ENCODE peak calls at places on chromosomes 16 and 17, in five cellular contexts. One of them, this sample, is unnamed.

GRCh38 chr16:52068447-52069074 is 478.4 kb downstream of the TOX3 start:
- DNase-seq in CD4-positive, alpha-beta T cell: no peak
- DNase-seq in nephron progenitor cell: peak; percentile 27
- DNase-seq in bronchial epithelial cell: peak; percentile 66
- DNase-seq in A549: no peak
- DNase-seq in this sample: peak; percentile 24

GRCh38 chr16:24685539-24686432 is 43.7 kb upstream of the TNRC6A start:
- DNase-seq in CD4-positive, alpha-beta T cell: no peak
- DNase-seq in nephron progenitor cell: peak; percentile 60
- DNase-seq in bronchial epithelial cell: peak; percentile 39
- DNase-seq in A549: peak; percentile 58
- DNase-seq in this sample: peak; percentile 14

GRCh38 chr17:61837175-61838051 is 25.9 kb downstream of the BRIP1 start:
- DNase-seq in CD4-positive, alpha-beta T cell: peak; percentile 9
- DNase-seq in nephron progenitor cell: peak; percentile 51
- DNase-seq in bronchial epithelial cell: peak; percentile 52
- DNase-seq in A549: peak; percentile 58
- DNase-seq in this sample: peak; percentile 15

GRCh38 chr17:73291260-73291801 is 20.5 kb downstream of the CDC42EP4 start:
- DNase-seq in CD4-positive, alpha-beta T cell: no peak
- DNase-seq in nephron progenitor cell: no peak
- DNase-seq in bronchial epithelial cell: peak; percentile 78
- DNase-seq in A549: peak; percentile 59
- DNase-seq in this sample: no peak

GRCh38 chr17:58452738-58453137 is 35.4 kb upstream of the RNF43 start:
- DNase-seq in CD4-positive, alpha-beta T cell: no peak
- DNase-seq in nephron progenitor cell: no peak
- DNase-seq in bronchial epithelial cell: peak; percentile 12
- DNase-seq in A549: no peak
- DNase-seq in this sample: no peak

GRCh38 chr16:495127-495748 is 32.3 kb upstream of the CAPN15 start:
- DNase-seq in CD4-positive, alpha-beta T cell: no peak
- DNase-seq in nephron progenitor cell: no peak
- DNase-seq in bronchial epithelial cell: peak; percentile 31
- DNase-seq in A549: peak; percentile 73
- DNase-seq in this sample: no peak

GRCh38 chr17:68771867-68772515 is 170.8 kb upstream of the FAM20A start:
- DNase-seq in CD4-positive, alpha-beta T cell: no peak
- DNase-seq in nephron progenitor cell: no peak
- DNase-seq in bronchial epithelial cell: peak; percentile 48
- DNase-seq in A549: peak; percentile 54
- DNase-seq in this sample: no peak

GRCh38 chr17:73798111-73798748 is 154.0 kb upstream of the SDK2 start:
- DNase-seq in CD4-positive, alpha-beta T cell: no peak
- DNase-seq in nephron progenitor cell: no peak
- DNase-seq in bronchial epithelial cell: peak; percentile 87
- DNase-seq in A549: peak; percentile 98
- DNase-seq in this sample: no peak

GRCh38 chr17:27339836-27340550 is 46.1 kb downstream of the WSB1 start:
- DNase-seq in CD4-positive, alpha-beta T cell: no peak
- DNase-seq in nephron progenitor cell: no peak
- DNase-seq in bronchial epithelial cell: peak; percentile 89
- DNase-seq in A549: peak; percentile 46
- DNase-seq in this sample: no peak

GRCh38 chr16:25411376-25412081 is 153.9 kb upstream of the ZKSCAN2 start:
- DNase-seq in CD4-positive, alpha-beta T cell: no peak
- DNase-seq in nephron progenitor cell: no peak
- DNase-seq in bronchial epithelial cell: no peak
- DNase-seq in A549: no peak
- DNase-seq in this sample: no peak

GRCh38 chr16:23534868-23535860 is 22.0 kb downstream of the EARS2 start:
- DNase-seq in CD4-positive, alpha-beta T cell: no peak
- DNase-seq in nephron progenitor cell: no peak
- DNase-seq in bronchial epithelial cell: peak; percentile 69
- DNase-seq in A549: no peak
- DNase-seq in this sample: no peak

GRCh38 chr17:46943511-46944393 is 20.8 kb downstream of the GOSR2 start:
- DNase-seq in CD4-positive, alpha-beta T cell: no peak
- DNase-seq in nephron progenitor cell: no peak
- DNase-seq in bronchial epithelial cell: no peak
- DNase-seq in A549: no peak
- DNase-seq in this sample: no peak

GRCh38 chr16:79798416-79799053 is 198.0 kb upstream of the MAF start:
- DNase-seq in CD4-positive, alpha-beta T cell: no peak
- DNase-seq in nephron progenitor cell: no peak
- DNase-seq in bronchial epithelial cell: no peak
- DNase-seq in A549: no peak
- DNase-seq in this sample: no peak

GRCh38 chr17:78414178-78415162 is 36.0 kb downstream of the PGS1 start:
- DNase-seq in CD4-positive, alpha-beta T cell: peak; percentile 37
- DNase-seq in nephron progenitor cell: no peak
- DNase-seq in bronchial epithelial cell: no peak
- DNase-seq in A549: no peak
- DNase-seq in this sample: no peak

GRCh38 chr17:65231662-65232335 is 94.6 kb downstream of the RGS9 start:
- DNase-seq in CD4-positive, alpha-beta T cell: no peak
- DNase-seq in nephron progenitor cell: peak; percentile 64
- DNase-seq in bronchial epithelial cell: peak; percentile 92
- DNase-seq in A549: peak; percentile 94
- DNase-seq in this sample: peak; percentile 43

GRCh38 chr17:5416886-5417285 is 2.6 kb downstream of the NUP88 start:
- DNase-seq in CD4-positive, alpha-beta T cell: no peak
- DNase-seq in nephron progenitor cell: no peak
- DNase-seq in bronchial epithelial cell: peak; percentile 40
- DNase-seq in A549: no peak
- DNase-seq in this sample: no peak

GRCh38 chr16:64866026-64866425 is 255.8 kb downstream of the CDH11 start:
- DNase-seq in CD4-positive, alpha-beta T cell: no peak
- DNase-seq in nephron progenitor cell: no peak
- DNase-seq in bronchial epithelial cell: no peak
- DNase-seq in A549: no peak
- DNase-seq in this sample: no peak

GRCh38 chr16:11094075-11094593 is 149.8 kb downstream of the CLEC16A start:
- DNase-seq in CD4-positive, alpha-beta T cell: no peak
- DNase-seq in nephron progenitor cell: no peak
- DNase-seq in bronchial epithelial cell: peak; percentile 83
- DNase-seq in A549: no peak
- DNase-seq in this sample: no peak

GRCh38 chr16:87499189-87499486 is 6.3 kb upstream of the ZCCHC14 start:
- DNase-seq in CD4-positive, alpha-beta T cell: no peak
- DNase-seq in nephron progenitor cell: no peak
- DNase-seq in bronchial epithelial cell: peak; percentile 68
- DNase-seq in A549: no peak
- DNase-seq in this sample: no peak

GRCh38 chr16:67198238-67198734 is 645 bp upstream of the ELMO3 start:
- DNase-seq in CD4-positive, alpha-beta T cell: no peak
- DNase-seq in nephron progenitor cell: no peak
- DNase-seq in bronchial epithelial cell: peak; percentile 69
- DNase-seq in A549: peak; percentile 93
- DNase-seq in this sample: no peak

GRCh38 chr17:13311301-13311700 is 290.4 kb downstream of the HS3ST3A1 start:
- DNase-seq in CD4-positive, alpha-beta T cell: no peak
- DNase-seq in nephron progenitor cell: no peak
- DNase-seq in bronchial epithelial cell: no peak
- DNase-seq in A549: no peak
- DNase-seq in this sample: no peak

GRCh38 chr17:35947156-35947585 is 3.7 kb upstream of the LYZL6 start:
- DNase-seq in CD4-positive, alpha-beta T cell: peak; percentile 19
- DNase-seq in nephron progenitor cell: peak; percentile 66
- DNase-seq in bronchial epithelial cell: peak; percentile 44
- DNase-seq in A549: peak; percentile 57
- DNase-seq in this sample: peak; percentile 46

GRCh38 chr17:82230627-82231311 is 1.9 kb downstream of the SLC16A3 start:
- DNase-seq in CD4-positive, alpha-beta T cell: no peak
- DNase-seq in nephron progenitor cell: peak; percentile 78
- DNase-seq in bronchial epithelial cell: peak; percentile 30
- DNase-seq in A549: peak; percentile 79
- DNase-seq in this sample: peak; percentile 53

GRCh38 chr17:19386974-19387920 is at the start of gene MFAP4:
- DNase-seq in CD4-positive, alpha-beta T cell: no peak
- DNase-seq in nephron progenitor cell: peak; percentile 73
- DNase-seq in bronchial epithelial cell: no peak
- DNase-seq in A549: no peak
- DNase-seq in this sample: no peak

GRCh38 chr17:7893226-7893880 is 4.8 kb downstream of the CHD3 start:
- DNase-seq in CD4-positive, alpha-beta T cell: no peak
- DNase-seq in nephron progenitor cell: no peak
- DNase-seq in bronchial epithelial cell: no peak
- DNase-seq in A549: no peak
- DNase-seq in this sample: no peak

GRCh38 chr17:9531080-9531479 is 44.5 kb downstream of the STX8 start:
- DNase-seq in CD4-positive, alpha-beta T cell: no peak
- DNase-seq in nephron progenitor cell: no peak
- DNase-seq in bronchial epithelial cell: no peak
- DNase-seq in A549: no peak
- DNase-seq in this sample: no peak

GRCh38 chr17:9532715-9533114 is 42.9 kb downstream of the STX8 start:
- DNase-seq in CD4-positive, alpha-beta T cell: no peak
- DNase-seq in nephron progenitor cell: no peak
- DNase-seq in bronchial epithelial cell: no peak
- DNase-seq in A549: no peak
- DNase-seq in this sample: no peak

GRCh38 chr17:9529033-9529748 is 46.4 kb downstream of the STX8 start:
- DNase-seq in CD4-positive, alpha-beta T cell: no peak
- DNase-seq in nephron progenitor cell: no peak
- DNase-seq in bronchial epithelial cell: peak; percentile 19
- DNase-seq in A549: peak; percentile 21
- DNase-seq in this sample: no peak
- TF ChIP-seq CTCF in CD4-positive, alpha-beta T cell: peak; percentile 28
- TF ChIP-seq CTCF in nephron progenitor cell: peak; percentile 60
- TF ChIP-seq CTCF in bronchial epithelial cell: peak; percentile 33
- TF ChIP-seq CTCF in A549: peak; percentile 79
- TF ChIP-seq CTCF in this sample: peak; percentile 59

GRCh38 chr17:45022655-45023339 is 28.6 kb downstream of the DCAKD start:
- DNase-seq in CD4-positive, alpha-beta T cell: no peak
- DNase-seq in nephron progenitor cell: no peak
- DNase-seq in bronchial epithelial cell: no peak
- DNase-seq in A549: no peak
- DNase-seq in this sample: no peak

GRCh38 chr17:45021607-45022287 is 29.7 kb downstream of the DCAKD start:
- DNase-seq in CD4-positive, alpha-beta T cell: peak; percentile 46
- DNase-seq in nephron progenitor cell: peak; percentile 80
- DNase-seq in bronchial epithelial cell: no peak
- DNase-seq in A549: peak; percentile 93
- DNase-seq in this sample: peak; percentile 70

GRCh38 chr17:45020354-45021138 is 30.9 kb downstream of the DCAKD start:
- DNase-seq in CD4-positive, alpha-beta T cell: no peak
- DNase-seq in nephron progenitor cell: peak; percentile 49
- DNase-seq in bronchial epithelial cell: no peak
- DNase-seq in A549: no peak
- DNase-seq in this sample: no peak

GRCh38 chr17:45019177-45019711 is 32.2 kb downstream of the DCAKD start:
- DNase-seq in CD4-positive, alpha-beta T cell: no peak
- DNase-seq in nephron progenitor cell: peak; percentile 57
- DNase-seq in bronchial epithelial cell: no peak
- DNase-seq in A549: peak; percentile 71
- DNase-seq in this sample: peak; percentile 47

DNA sequence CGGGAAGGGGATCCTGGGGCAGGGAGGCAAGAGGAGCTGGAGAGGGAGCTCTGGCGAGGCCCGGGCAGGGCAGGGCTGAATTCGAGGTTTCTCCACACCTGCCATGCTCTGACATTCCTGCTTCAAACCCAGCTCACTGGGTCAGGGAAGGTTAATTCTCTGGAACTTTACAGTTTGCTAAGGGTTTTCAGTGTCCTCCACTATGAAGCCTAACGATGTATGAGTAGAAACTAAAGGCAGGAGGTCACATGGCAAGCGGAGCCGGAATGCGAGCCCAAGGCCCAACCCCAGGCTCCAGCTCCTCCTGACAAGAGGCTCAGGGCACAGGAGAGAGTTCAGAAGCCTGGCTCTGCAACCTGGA is 29.2 kb downstream of the DCAKD start:
- DNase-seq in CD4-positive, alpha-beta T cell: no peak
- DNase-seq in nephron progenitor cell: no peak
- DNase-seq in bronchial epithelial cell: no peak
- DNase-seq in A549: no peak
- DNase-seq in this sample: no peak
- TF ChIP-seq CTCF in CD4-positive, alpha-beta T cell: peak; percentile 36
- TF ChIP-seq CTCF in nephron progenitor cell: no peak
- TF ChIP-seq CTCF in bronchial epithelial cell: no peak
- TF ChIP-seq CTCF in A549: peak; percentile 2
- TF ChIP-seq CTCF in this sample: peak; percentile 3

GRCh38 chr17:34167359-34167758 is 87.7 kb upstream of the CCL2 start:
- DNase-seq in CD4-positive, alpha-beta T cell: no peak
- DNase-seq in nephron progenitor cell: no peak
- DNase-seq in bronchial epithelial cell: no peak
- DNase-seq in A549: no peak
- DNase-seq in this sample: no peak

GRCh38 chr17:34168989-34169388 is 86.1 kb upstream of the CCL2 start:
- DNase-seq in CD4-positive, alpha-beta T cell: no peak
- DNase-seq in nephron progenitor cell: no peak
- DNase-seq in bronchial epithelial cell: no peak
- DNase-seq in A549: no peak
- DNase-seq in this sample: no peak

GRCh38 chr17:34173221-34173620 is 81.9 kb upstream of the CCL2 start:
- DNase-seq in CD4-positive, alpha-beta T cell: no peak
- DNase-seq in nephron progenitor cell: no peak
- DNase-seq in bronchial epithelial cell: no peak
- DNase-seq in A549: no peak
- DNase-seq in this sample: no peak

GRCh38 chr17:34169501-34169900 is 85.6 kb upstream of the CCL2 start:
- DNase-seq in CD4-positive, alpha-beta T cell: no peak
- DNase-seq in nephron progenitor cell: no peak
- DNase-seq in bronchial epithelial cell: no peak
- DNase-seq in A549: no peak
- DNase-seq in this sample: no peak

GRCh38 chr17:34171245-34171818 is 83.8 kb upstream of the CCL2 start:
- DNase-seq in CD4-positive, alpha-beta T cell: peak; percentile 7
- DNase-seq in nephron progenitor cell: peak; percentile 64
- DNase-seq in bronchial epithelial cell: peak; percentile 44
- DNase-seq in A549: peak; percentile 60
- DNase-seq in this sample: peak; percentile 45
- TF ChIP-seq CTCF in CD4-positive, alpha-beta T cell: peak; percentile 91
- TF ChIP-seq CTCF in nephron progenitor cell: peak; percentile 91
- TF ChIP-seq CTCF in bronchial epithelial cell: peak; percentile 82
- TF ChIP-seq CTCF in A549: peak; percentile 63
- TF ChIP-seq CTCF in this sample: peak; percentile 84

GRCh38 chr17:55324296-55324978 is 59.7 kb downstream of the HLF start:
- DNase-seq in CD4-positive, alpha-beta T cell: no peak
- DNase-seq in nephron progenitor cell: no peak
- DNase-seq in bronchial epithelial cell: no peak
- DNase-seq in A549: no peak
- DNase-seq in this sample: no peak
- TF ChIP-seq CTCF in CD4-positive, alpha-beta T cell: no peak
- TF ChIP-seq CTCF in nephron progenitor cell: no peak
- TF ChIP-seq CTCF in bronchial epithelial cell: no peak
- TF ChIP-seq CTCF in A549: no peak
- TF ChIP-seq CTCF in this sample: no peak

GRCh38 chr16:56311208-56312027 is 113.9 kb downstream of the AMFR start:
- DNase-seq in CD4-positive, alpha-beta T cell: no peak
- DNase-seq in nephron progenitor cell: no peak
- DNase-seq in bronchial epithelial cell: no peak
- DNase-seq in A549: no peak
- DNase-seq in this sample: no peak
- TF ChIP-seq CTCF in CD4-positive, alpha-beta T cell: no peak
- TF ChIP-seq CTCF in nephron progenitor cell: no peak
- TF ChIP-seq CTCF in bronchial epithelial cell: no peak
- TF ChIP-seq CTCF in A549: peak; percentile 11
- TF ChIP-seq CTCF in this sample: peak; percentile 23